ENCODE peak calls at places on chromosomes 3 and 15, in seven cellular contexts. G is LHCN-M2; L is fibroblast of gingiva; V is germinal center; N is endothelial cell; H is stimulated activated CD4-positive, alpha-beta T cell treated with anti-CD3 and anti-CD28 coated beads, Interleukin-2, amount 100 ng/mL, for 24 hours; Z is Calu3. Q is an unnamed sample.

GRCh38 chr3:99474776-99475175 is 163.6 kb upstream of the COL8A1 start:
- DNase-seq in N (no peak), L (peak), V (no peak), Z (no peak), H (no peak), G (no peak), Q (no peak)

GRCh38 chr3:44348993-44349392 is 10.4 kb downstream of the TCAIM start:
- DNase-seq in G (no peak), V (no peak), Z (no peak), H (no peak), N (no peak), L (no peak), Q (no peak)

GRCh38 chr3:9467451-9467850 is 70.0 kb downstream of the SETD5 start:
- DNase-seq in Z (no peak), L (no peak), N (no peak), H (no peak), V (no peak), G (no peak), Q (no peak)

GRCh38 chr3:54792584-54792983 is 135.3 kb downstream of the LRTM1 start:
- DNase-seq in L (no peak), V (no peak), G (no peak), H (no peak), N (no peak), Z (no peak), Q (no peak)

GRCh38 chr15:52730163-52730562 is 51.0 kb upstream of the ATOSA start:
- DNase-seq in L (peak), H (no peak), G (peak), N (no peak), Z (peak), V (peak), Q (no peak)

GRCh38 chr15:60620707-60621106 is 141.8 kb upstream of the ICE2 start:
- DNase-seq in N (no peak), H (no peak), V (no peak), Z (no peak), L (peak), G (no peak), Q (no peak)

GRCh38 chr3:76724075-76724474 is 315.8 kb upstream of the ROBO2 start:
- DNase-seq in Z (no peak), L (no peak), N (no peak), V (no peak), G (no peak), H (no peak), Q (no peak)

GRCh38 chr3:183058351-183058750 is 40.9 kb downstream of the MCCC1 start:
- DNase-seq in L (no peak), Z (no peak), N (no peak), V (no peak), H (no peak), G (no peak), Q (no peak)

GRCh38 chr3:150384517-150385212 is 23.4 kb upstream of the TSC22D2 start:
- DNase-seq in V (peak), N (peak), G (no peak), H (peak), Z (no peak), L (peak), Q (peak)